ENCODE peak calls at places on chromosomes 5 and 9, in six cellular contexts. X is A549, G is spleen, W is mammary epithelial cell, Z is upper lobe of left lung, E is GM10248. L is an unnamed sample.
A peak's percentile ranks its signal among the peaks of the same experiment; 100 is the strongest.

GRCh38 chr9:69476797-69477196 is 151.8 kb downstream of the ENTREP1 start:
- DNase-seq in W (no peak), G (no peak), X (peak; percentile 19), Z (no peak), E (no peak), L (no peak)

GRCh38 chr9:108184941-108185340 is 670.8 kb downstream of the ACTL7B start:
- DNase-seq in G (no peak), W (peak; percentile 94), E (no peak), Z (no peak), X (no peak), L (no peak)

GRCh38 chr5:102375256-102375655 is 79.2 kb upstream of the SLCO4C1 start:
- DNase-seq in W (no peak), Z (no peak), G (no peak), X (no peak), E (no peak), L (no peak)

GRCh38 chr5:67414712-67415111 is 218.1 kb upstream of the CD180 start:
- DNase-seq in W (no peak), X (no peak), Z (no peak), E (no peak), G (no peak), L (no peak)

GRCh38 chr9:121720311-121720991 is 69.0 kb downstream of the DAB2IP start:
- DNase-seq in E (no peak), W (peak; percentile 77), X (no peak), Z (no peak), G (no peak), L (no peak)

GRCh38 chr5:51378778-51379652 is 4.2 kb upstream of the ISL1 start:
- DNase-seq in E (no peak), Z (no peak), W (no peak), G (no peak), X (no peak), L (no peak)

GRCh38 chr5:179409806-179410205 is 64.5 kb upstream of the ADAMTS2 start:
- DNase-seq in E (no peak), Z (no peak), X (no peak), G (no peak), W (no peak), L (no peak)

GRCh38 chr9:35658894-35659220 is 765 bp downstream of the CCDC107 start:
- DNase-seq in Z (no peak), X (peak; percentile 67), W (peak; percentile 54), G (no peak), E (no peak), L (no peak)

GRCh38 chr5:149367249-149367971 is 9.6 kb downstream of the PCYOX1L start:
- DNase-seq in X (peak; percentile 82), E (peak; percentile 84), Z (peak; percentile 44), W (peak; percentile 54), G (no peak), L (peak; percentile 85)

GRCh38 chr5:24325306-24325832 is 319.4 kb downstream of the CDH10 start:
- DNase-seq in G (no peak), E (no peak), W (no peak), X (no peak), Z (no peak), L (no peak)

GRCh38 chr5:107388111-107388861 is 282.5 kb downstream of the EFNA5 start:
- DNase-seq in W (peak; percentile 91), G (no peak), E (peak; percentile 19), Z (no peak), X (peak; percentile 85), L (no peak)

GRCh38 chr9:20980713-20981481 is 50.5 kb downstream of the HACD4 start:
- DNase-seq in G (no peak), E (peak; percentile 26), Z (no peak), X (no peak), W (no peak), L (peak; percentile 18)

GRCh38 chr5:109688647-109688998 is 1.1 kb upstream of the MAN2A1 start:
- DNase-seq in G (no peak), Z (no peak), X (no peak), W (no peak), E (peak; percentile 13), L (peak; percentile 4)

GRCh38 chr9:5915438-5915837 is 24.7 kb downstream of the MLANA start:
- DNase-seq in G (no peak), W (no peak), X (no peak), Z (no peak), E (no peak), L (no peak)

GRCh38 chr5:57529864-57530263 is 47.3 kb upstream of the ACTBL2 start:
- DNase-seq in G (no peak), W (no peak), E (no peak), X (no peak), Z (no peak), L (no peak)

GRCh38 chr9:70108181-70108580 is 64.5 kb downstream of the MAMDC2 start:
- DNase-seq in X (no peak), E (no peak), Z (no peak), W (no peak), G (no peak), L (no peak)

GRCh38 chr9:129310666-129311350 is 132.7 kb upstream of the IER5L start:
- DNase-seq in E (no peak), Z (peak; percentile 10), G (peak; percentile 6), X (no peak), W (no peak), L (no peak)

GRCh38 chr9:21043841-21044240 is 12.4 kb upstream of the HACD4 start:
- DNase-seq in E (no peak), X (no peak), Z (no peak), G (no peak), W (no peak), L (no peak)

GRCh38 chr5:154140381-154140780 is 50.2 kb upstream of the GALNT10 start:
- DNase-seq in X (no peak), Z (no peak), W (no peak), E (no peak), G (no peak), L (no peak)

GRCh38 chr5:88438006-88438405 is 169.4 kb upstream of the TMEM161B start:
- DNase-seq in X (peak; percentile 13), Z (no peak), E (no peak), G (no peak), W (peak; percentile 4), L (no peak)

GRCh38 chr9:80552931-80553330 is 981.2 kb downstream of the TLE4 start:
- DNase-seq in G (no peak), X (peak; percentile 1), Z (no peak), E (no peak), W (no peak), L (no peak)

GRCh38 chr9:107044872-107045271 is 181.9 kb downstream of the ZNF462 start:
- DNase-seq in G (no peak), E (no peak), Z (no peak), W (no peak), X (no peak), L (no peak)

GRCh38 chr5:130141689-130142320 is 237.5 kb downstream of the CHSY3 start:
- DNase-seq in Z (no peak), W (peak; percentile 60), G (no peak), X (peak; percentile 21), E (peak; percentile 8), L (peak; percentile 22)

GRCh38 chr5:149857499-149857898 is 87.1 kb downstream of the PDE6A start:
- DNase-seq in W (peak; percentile 85), X (peak; percentile 58), G (peak; percentile 54), E (no peak), Z (peak; percentile 79), L (no peak)

GRCh38 chr9:107638922-107639321 is 149.4 kb upstream of the KLF4 start:
- DNase-seq in E (no peak), X (peak; percentile 42), G (no peak), Z (peak; percentile 68), W (no peak), L (no peak)

GRCh38 chr9:37332581-37332980 is 89.9 kb upstream of the GRHPR start:
- DNase-seq in W (no peak), G (no peak), Z (no peak), E (no peak), X (no peak), L (no peak)

GRCh38 chr9:37327553-37327952 is 94.9 kb upstream of the GRHPR start:
- DNase-seq in Z (no peak), G (no peak), W (no peak), E (no peak), X (no peak), L (no peak)

GRCh38 chr9:37331871-37332270 is 90.6 kb upstream of the GRHPR start:
- DNase-seq in Z (no peak), X (no peak), W (no peak), G (no peak), E (no peak), L (no peak)

GRCh38 chr9:37328561-37329227 is 93.8 kb upstream of the GRHPR start:
- DNase-seq in X (no peak), G (no peak), Z (no peak), W (no peak), E (no peak), L (no peak)

GRCh38 chr9:37329576-37329975 is 92.9 kb upstream of the GRHPR start:
- DNase-seq in G (no peak), W (peak; percentile 5), E (no peak), X (peak; percentile 68), Z (no peak), L (no peak)
- TF ChIP-seq CTCF in G (no peak), W (no peak), E (peak; percentile 65), X (peak; percentile 75), Z (no peak), L (peak; percentile 56)

GRCh38 chr9:101264727-101265126 is 120.1 kb downstream of the BAAT start:
- DNase-seq in Z (no peak), E (no peak), G (no peak), W (no peak), X (no peak), L (no peak)

GRCh38 chr9:101268426-101268825 is 116.4 kb downstream of the BAAT start:
- DNase-seq in E (no peak), Z (no peak), X (no peak), G (no peak), W (no peak), L (no peak)

GRCh38 chr9:101271102-101271501 is 113.7 kb downstream of the BAAT start:
- DNase-seq in W (no peak), G (no peak), X (no peak), Z (no peak), E (no peak), L (no peak)

GRCh38 chr9:101270325-101270701 is 114.5 kb downstream of the BAAT start:
- DNase-seq in G (no peak), X (peak; percentile 3), E (no peak), W (peak; percentile 7), Z (no peak), L (no peak)

GRCh38 chr9:101269596-101270324 is 115.0 kb downstream of the BAAT start:
- DNase-seq in E (no peak), Z (no peak), W (no peak), G (no peak), X (no peak), L (no peak)
- TF ChIP-seq CTCF in E (no peak), Z (no peak), W (no peak), G (no peak), X (no peak), L (no peak)

GRCh38 chr5:171521219-171521633 is 101.8 kb downstream of the FGF18 start:
- DNase-seq in Z (no peak), W (peak; percentile 76), E (no peak), G (peak; percentile 24), X (peak; percentile 71), L (no peak)
- TF ChIP-seq CTCF in Z (no peak), W (peak; percentile 16), E (no peak), G (no peak), X (no peak), L (no peak)

GRCh38 chr9:85425153-85425611 is 316.6 kb downstream of the AGTPBP1 start:
- DNase-seq in X (peak; percentile 62), G (no peak), E (peak; percentile 73), W (peak; percentile 27), Z (peak; percentile 50), L (peak; percentile 70)
- TF ChIP-seq CTCF in X (peak; percentile 52), G (peak; percentile 56), E (peak; percentile 66), W (peak; percentile 62), Z (peak; percentile 52), L (peak; percentile 48)

GRCh38 chr5:7261049-7261448 is 134.9 kb upstream of the ADCY2 start:
- DNase-seq in E (peak; percentile 17), W (no peak), X (peak; percentile 50), G (no peak), Z (no peak), L (no peak)
- TF ChIP-seq CTCF in E (peak; percentile 31), W (no peak), X (peak; percentile 45), G (no peak), Z (peak; percentile 52), L (peak; percentile 21)

L was measured in GM13976.